ENCODE peak calls at places on chromosomes 1 and 21, in nine cellular contexts. V is T-helper 2 cell; K is fibroblast of mammary gland; D is activated effector memory CD4-positive, alpha-beta T cell treated with Interleukin-2 at 50 U/mL for 16 hours; Y is LHCN-M2; R is cardiac fibroblast; L is activated T-cell treated with anti-CD3 and anti-CD28 coated beads for 24 hours; Q is T-cell; M is chondrocyte. H is an unnamed sample.

GRCh38 chr1:78304766-78305165 is 186.0 kb upstream of the PTGFR start:
- DNase-seq in V (no peak), R (no peak), M (no peak), Q (no peak), D (no peak), Y (no peak), L (no peak), K (no peak), H (peak)

GRCh38 chr1:219927956-219928790 is at the start of gene SLC30A10:
- DNase-seq in R (peak), Q (no peak), Y (no peak), M (no peak), K (peak), L (no peak), D (no peak), V (peak), H (peak)

GRCh38 chr1:47688631-47689296 is 250.9 kb downstream of the FOXD2 start:
- DNase-seq in D (no peak), V (no peak), K (no peak), R (no peak), M (no peak), L (no peak), Y (no peak), Q (no peak), H (no peak)

GRCh38 chr1:149848811-149849210 is 50.6 kb upstream of the BOLA1 start:
- DNase-seq in Y (peak), R (no peak), D (no peak), L (no peak), V (no peak), Q (no peak), K (peak), M (no peak), H (no peak)

GRCh38 chr1:117642963-117643362 is 37.1 kb downstream of the TENT5C start:
- DNase-seq in K (no peak), Y (no peak), L (no peak), R (no peak), D (no peak), V (no peak), M (no peak), Q (no peak), H (no peak)

GRCh38 chr1:232966663-232967062 is 16.3 kb downstream of the NTPCR start:
- DNase-seq in K (no peak), Y (no peak), Q (no peak), L (no peak), V (no peak), M (no peak), R (no peak), D (no peak), H (no peak)

GRCh38 chr1:76949503-76949902 is 82.2 kb downstream of the ST6GALNAC5 start:
- DNase-seq in Q (no peak), K (peak), L (no peak), R (peak), V (no peak), D (no peak), Y (peak), M (no peak), H (no peak)

GRCh38 chr1:67674260-67675011 is 10.6 kb upstream of the GADD45A start:
- DNase-seq in Y (peak), V (peak), L (no peak), M (no peak), K (peak), R (peak), D (peak), Q (peak), H (peak)

GRCh38 chr1:222413436-222413835 is 134.5 kb downstream of the HHIPL2 start:
- DNase-seq in V (no peak), K (no peak), R (no peak), Q (no peak), M (no peak), D (no peak), Y (no peak), L (no peak), H (no peak)

GRCh38 chr1:187931781-187932180 is 1103.0 kb downstream of the PLA2G4A start:
- DNase-seq in M (no peak), Q (no peak), Y (peak), D (no peak), V (no peak), R (no peak), L (no peak), K (no peak), H (no peak)

GRCh38 chr1:57188169-57188568 is 222.4 kb upstream of the C8B start:
- DNase-seq in M (no peak), R (peak), Y (no peak), V (no peak), K (peak), D (no peak), Q (no peak), L (no peak), H (no peak)

GRCh38 chr1:52814465-52814864 is 28.1 kb upstream of the ZYG11A start:
- DNase-seq in K (no peak), M (no peak), Y (no peak), D (no peak), Q (no peak), V (no peak), L (no peak), R (peak), H (peak)

GRCh38 chr1:24048205-24048869 is 63.6 kb downstream of the MYOM3 start:
- DNase-seq in Q (no peak), D (no peak), V (no peak), Y (no peak), R (peak), L (no peak), K (peak), M (no peak), H (no peak)

GRCh38 chr1:183472488-183473285 is at the start of gene SMG7:
- DNase-seq in R (peak), V (peak), Q (no peak), Y (peak), D (peak), M (peak), L (peak), K (peak), H (peak)

GRCh38 chr1:18299441-18300338 is 181.0 kb upstream of the KLHDC7A start:
- DNase-seq in V (peak), K (peak), Y (no peak), M (no peak), Q (no peak), R (peak), D (no peak), L (no peak), H (no peak)

GRCh38 chr1:115976062-115976899 is at the start of gene SLC22A15:
- DNase-seq in V (peak), Q (peak), R (peak), M (no peak), K (peak), Y (peak), L (no peak), D (peak), H (peak)

GRCh38 chr1:4485398-4485797 is 169.0 kb upstream of the AJAP1 start:
- DNase-seq in M (peak), D (no peak), Q (no peak), Y (no peak), K (no peak), V (no peak), R (no peak), L (no peak), H (no peak)

GRCh38 chr1:212630159-212630900 is 21.8 kb downstream of the ATF3 start:
- DNase-seq in L (peak), Q (peak), M (no peak), Y (peak), V (peak), D (peak), R (peak), K (peak), H (peak)

GRCh38 chr1:164891615-164892014 is 332.6 kb downstream of the PBX1 start:
- DNase-seq in V (no peak), M (no peak), K (no peak), L (no peak), D (no peak), Y (no peak), R (no peak), Q (no peak), H (no peak)

GRCh38 chr1:32702599-32703478 is at the start of gene SYNC:
- DNase-seq in D (no peak), Q (no peak), M (peak), K (peak), Y (peak), V (no peak), R (peak), L (no peak), H (peak)

GRCh38 chr1:207868769-207869721 is 41.9 kb downstream of the CD34 start:
- DNase-seq in Q (peak), M (no peak), D (peak), Y (peak), V (peak), K (peak), R (peak), L (peak), H (peak)

GRCh38 chr1:10662824-10663667 is 133.4 kb downstream of the CASZ1 start:
- DNase-seq in R (no peak), V (no peak), L (no peak), M (no peak), D (no peak), Y (no peak), K (no peak), Q (no peak), H (no peak)

GRCh38 chr1:28074892-28075511 is 13.4 kb downstream of the EYA3 start:
- DNase-seq in D (no peak), L (no peak), V (no peak), Y (no peak), M (no peak), R (no peak), Q (no peak), K (no peak), H (no peak)

GRCh38 chr1:243508303-243508713 is 252.5 kb downstream of the SDCCAG8 start:
- DNase-seq in Q (no peak), L (no peak), R (no peak), M (no peak), K (no peak), V (no peak), Y (no peak), D (no peak), H (no peak)

GRCh38 chr21:18499761-18500376 is 96.3 kb upstream of the TMPRSS15 start:
- DNase-seq in R (peak), L (peak), K (peak), Q (no peak), V (peak), Y (peak), D (no peak), M (no peak), H (peak)

GRCh38 chr1:168234846-168235547 is 9.2 kb downstream of the SFT2D2 start:
- DNase-seq in V (peak), M (no peak), Y (peak), K (peak), D (peak), Q (no peak), R (peak), L (no peak), H (peak)

GRCh38 chr1:3857791-3858129 is 484 bp downstream of the DFFB start:
- DNase-seq in K (no peak), R (no peak), V (no peak), D (no peak), Q (no peak), M (no peak), Y (no peak), L (no peak), H (no peak)